ENCODE peak calls at places on chromosomes 7 and 10, in nine cellular contexts. T is AG08395, B is fibroblast of lung, C is progenitor cell of endocrine pancreas, D is iris pigment epithelial cell, F is adrenal gland, R is GF-D8, G is NCI-H345, Z is WTC11. S is an unnamed sample.

GRCh38 chr10:80122746-80123145 is 9.8 kb upstream of the PLAC9 start:
- DNase-seq in G (no peak), C (no peak), T (no peak), B (no peak), Z (no peak), F (no peak), D (no peak), R (no peak), S (no peak)

GRCh38 chr7:128932862-128933821 is 4.6 kb upstream of the IRF5 start:
- DNase-seq in R (no peak), D (no peak), Z (no peak), T (no peak), C (no peak), G (no peak), F (peak), B (no peak), S (no peak)

GRCh38 chr10:133442191-133442966 is 11.4 kb upstream of the SCART1 start:
- DNase-seq in B (no peak), F (no peak), Z (no peak), T (no peak), D (no peak), C (no peak), G (no peak), R (no peak), S (no peak)

GRCh38 chr7:116242759-116243158 is 32.4 kb downstream of the TES start:
- DNase-seq in C (no peak), B (no peak), F (no peak), D (no peak), R (no peak), Z (no peak), T (no peak), G (no peak), S (no peak)

GRCh38 chr10:62853710-62854109 is 37.5 kb upstream of the EGR2 start:
- DNase-seq in B (no peak), Z (no peak), C (no peak), R (peak), G (no peak), D (no peak), T (no peak), F (no peak), S (no peak)

GRCh38 chr7:95716357-95717122 is 55.8 kb upstream of the DYNC1I1 start:
- DNase-seq in D (no peak), G (no peak), T (no peak), B (no peak), C (no peak), F (no peak), R (no peak), Z (no peak), S (no peak)

GRCh38 chr10:92742331-92743228 is 52.8 kb downstream of the HHEX start:
- DNase-seq in B (no peak), R (no peak), F (no peak), Z (no peak), D (no peak), T (no peak), C (no peak), G (no peak), S (no peak)

GRCh38 chr7:75663302-75663907 is 75.3 kb downstream of the HIP1 start:
- DNase-seq in T (no peak), C (no peak), Z (no peak), D (no peak), F (no peak), G (no peak), B (no peak), R (no peak), S (no peak)

GRCh38 chr7:130875265-130875741 is 141.3 kb upstream of the KLF14 start:
- DNase-seq in F (peak), T (no peak), D (no peak), B (peak), Z (peak), R (no peak), C (peak), G (peak), S (no peak)

GRCh38 chr10:54985732-54986131 is 184.7 kb upstream of the PCDH15 start:
- DNase-seq in Z (no peak), T (no peak), C (no peak), R (no peak), B (peak), G (peak), F (no peak), D (peak), S (peak)

GRCh38 chr7:22762866-22763265 is 35.9 kb downstream of the IL6 start:
- DNase-seq in D (no peak), G (no peak), Z (no peak), R (no peak), T (no peak), C (no peak), F (no peak), B (no peak), S (no peak)

GRCh38 chr7:111987115-111987826 is 218.9 kb downstream of the DOCK4 start:
- DNase-seq in B (peak), T (peak), R (peak), F (no peak), D (peak), Z (no peak), C (no peak), G (no peak), S (peak)

GRCh38 chr10:86349474-86349873 is 17.1 kb downstream of the GRID1 start:
- DNase-seq in R (no peak), B (no peak), D (no peak), C (peak), Z (peak), T (no peak), G (no peak), F (no peak), S (no peak)

GRCh38 chr7:116686033-116686432 is 14.0 kb downstream of the MET start:
- DNase-seq in D (no peak), G (no peak), F (no peak), T (no peak), B (no peak), C (no peak), Z (no peak), R (no peak), S (no peak)

GRCh38 chr10:5096108-5096507 is 1.9 kb downstream of the AKR1C3 start:
- DNase-seq in T (no peak), G (no peak), R (no peak), D (no peak), F (no peak), C (no peak), B (no peak), Z (no peak), S (no peak)

GRCh38 chr10:132066186-132066585 is 440 bp downstream of the JAKMIP3 start:
- DNase-seq in G (no peak), C (no peak), B (no peak), T (peak), R (no peak), Z (no peak), F (no peak), D (peak), S (peak)

GRCh38 chr7:64884085-64884912 is 18.8 kb upstream of the ZNF273 start:
- DNase-seq in T (no peak), D (no peak), Z (no peak), C (no peak), R (no peak), B (no peak), G (no peak), F (no peak), S (no peak)

GRCh38 chr10:663844-664243 is 25.6 kb downstream of the DIP2C start:
- DNase-seq in C (no peak), G (no peak), D (no peak), Z (no peak), F (no peak), T (no peak), B (peak), R (no peak), S (no peak)

GRCh38 chr7:84553711-84554110 is 359.1 kb upstream of the SEMA3A start:
- DNase-seq in F (no peak), B (no peak), Z (no peak), C (no peak), D (no peak), T (no peak), G (no peak), R (no peak), S (no peak)

GRCh38 chr7:24059775-24060174 is 224.2 kb upstream of the NPY start:
- DNase-seq in D (no peak), T (no peak), Z (peak), G (no peak), B (no peak), F (no peak), R (no peak), C (no peak), S (no peak)

GRCh38 chr7:1144269-1144771 is 15.7 kb downstream of the ZFAND2A start:
- DNase-seq in F (peak), R (peak), Z (no peak), C (no peak), T (peak), B (peak), G (no peak), D (peak), S (no peak)

GRCh38 chr10:98489561-98490481 is 43.1 kb upstream of the HPS1 start:
- DNase-seq in F (no peak), Z (no peak), B (no peak), D (no peak), R (no peak), C (no peak), G (no peak), T (no peak), S (no peak)

GRCh38 chr7:43653891-43654504 is 71.1 kb downstream of the STK17A start:
- DNase-seq in F (no peak), D (no peak), G (no peak), T (no peak), R (peak), Z (no peak), C (no peak), B (peak), S (peak)

GRCh38 chr10:95466450-95466849 is 94.7 kb downstream of the SORBS1 start:
- DNase-seq in B (no peak), R (no peak), Z (no peak), G (no peak), D (no peak), C (no peak), T (no peak), F (no peak), S (no peak)

GRCh38 chr10:132100556-132101349 is 35.0 kb downstream of the JAKMIP3 start:
- DNase-seq in T (no peak), C (peak), F (no peak), D (no peak), Z (no peak), B (no peak), G (no peak), R (no peak), S (no peak)

GRCh38 chr7:112160771-112161150 is 45.4 kb downstream of the DOCK4 start:
- DNase-seq in B (no peak), F (no peak), D (peak), G (no peak), T (no peak), R (no peak), Z (no peak), C (no peak), S (no peak)

GRCh38 chr10:131391991-131392390 is 80.5 kb upstream of the TCERG1L start:
- DNase-seq in C (no peak), D (no peak), T (no peak), Z (no peak), R (no peak), G (peak), F (no peak), B (no peak), S (no peak)